ENCODE peak calls at places on chromosome 7, in six cellular contexts. One of them, this sample, is unnamed.

GRCh38 chr7:19519443-19519977 is 189.3 kb downstream of the POLR1F start:
- DNase-seq in stomach: no peak
- DNase-seq in AG04450: no peak
- DNase-seq in fibroblast of pulmonary artery: peak; percentile 17
- DNase-seq in endodermal cell: no peak
- DNase-seq in BE2C: no peak
- DNase-seq in this sample: no peak

GRCh38 chr7:120064565-120064964 is 208.4 kb upstream of the KCND2 start:
- DNase-seq in stomach: no peak
- DNase-seq in AG04450: peak; percentile 60
- DNase-seq in endodermal cell: no peak
- DNase-seq in fibroblast of pulmonary artery: peak; percentile 85
- DNase-seq in BE2C: no peak
- DNase-seq in this sample: no peak

GRCh38 chr7:103344453-103345149 is at the start of gene DNAJC2:
- DNase-seq in BE2C: peak; percentile 89
- DNase-seq in endodermal cell: peak; percentile 93
- DNase-seq in fibroblast of pulmonary artery: peak; percentile 96
- DNase-seq in AG04450: peak; percentile 84
- DNase-seq in stomach: peak; percentile 85
- DNase-seq in this sample: peak; percentile 82

GRCh38 chr7:93910076-93910994 is 4.0 kb downstream of the GNGT1 start:
- DNase-seq in endodermal cell: no peak
- DNase-seq in AG04450: peak; percentile 27
- DNase-seq in fibroblast of pulmonary artery: peak; percentile 95
- DNase-seq in BE2C: no peak
- DNase-seq in stomach: no peak
- DNase-seq in this sample: peak; percentile 12

GRCh38 chr7:31883761-31884164 is 186.4 kb downstream of the PDE1C start:
- DNase-seq in endodermal cell: no peak
- DNase-seq in fibroblast of pulmonary artery: peak; percentile 70
- DNase-seq in stomach: no peak
- DNase-seq in AG04450: no peak
- DNase-seq in BE2C: no peak
- DNase-seq in this sample: no peak

GRCh38 chr7:91182819-91183405 is 81.3 kb upstream of the FZD1 start:
- DNase-seq in fibroblast of pulmonary artery: peak; percentile 75
- DNase-seq in AG04450: peak; percentile 92
- DNase-seq in endodermal cell: no peak
- DNase-seq in stomach: no peak
- DNase-seq in BE2C: no peak
- DNase-seq in this sample: no peak

GRCh38 chr7:144835166-144835611 is 664 bp downstream of the TPK1 start:
- DNase-seq in stomach: peak; percentile 35
- DNase-seq in AG04450: no peak
- DNase-seq in BE2C: peak; percentile 39
- DNase-seq in fibroblast of pulmonary artery: peak; percentile 59
- DNase-seq in endodermal cell: no peak
- DNase-seq in this sample: peak; percentile 36

GRCh38 chr7:137998250-137998649 is 3.6 kb downstream of the CREB3L2 start:
- DNase-seq in stomach: no peak
- DNase-seq in fibroblast of pulmonary artery: no peak
- DNase-seq in endodermal cell: no peak
- DNase-seq in BE2C: no peak
- DNase-seq in AG04450: no peak
- DNase-seq in this sample: no peak

GRCh38 chr7:44193011-44193802 is 4.0 kb upstream of the GCK start:
- DNase-seq in BE2C: peak; percentile 47
- DNase-seq in endodermal cell: no peak
- DNase-seq in stomach: no peak
- DNase-seq in AG04450: no peak
- DNase-seq in fibroblast of pulmonary artery: no peak
- DNase-seq in this sample: no peak

GRCh38 chr7:70355591-70356323 is 757.5 kb downstream of the AUTS2 start:
- DNase-seq in BE2C: peak; percentile 13
- DNase-seq in fibroblast of pulmonary artery: no peak
- DNase-seq in endodermal cell: no peak
- DNase-seq in AG04450: no peak
- DNase-seq in stomach: no peak
- DNase-seq in this sample: no peak

GRCh38 chr7:116630932-116631449 is 41.0 kb upstream of the MET start:
- DNase-seq in BE2C: no peak
- DNase-seq in endodermal cell: peak; percentile 55
- DNase-seq in AG04450: no peak
- DNase-seq in stomach: peak; percentile 86
- DNase-seq in fibroblast of pulmonary artery: peak; percentile 76
- DNase-seq in this sample: no peak

GRCh38 chr7:35802649-35803048 is 1.8 kb downstream of the SEPTIN7 start:
- DNase-seq in fibroblast of pulmonary artery: no peak
- DNase-seq in AG04450: no peak
- DNase-seq in BE2C: no peak
- DNase-seq in stomach: no peak
- DNase-seq in endodermal cell: no peak
- DNase-seq in this sample: no peak

GRCh38 chr7:73974101-73974947 is 53.6 kb upstream of the ELN start:
- DNase-seq in fibroblast of pulmonary artery: no peak
- DNase-seq in endodermal cell: no peak
- DNase-seq in stomach: no peak
- DNase-seq in AG04450: no peak
- DNase-seq in BE2C: no peak
- DNase-seq in this sample: no peak

GRCh38 chr7:2568521-2569223 is 9.9 kb downstream of the IQCE start:
- DNase-seq in stomach: no peak
- DNase-seq in fibroblast of pulmonary artery: no peak
- DNase-seq in BE2C: no peak
- DNase-seq in AG04450: no peak
- DNase-seq in endodermal cell: no peak
- DNase-seq in this sample: no peak

GRCh38 chr7:108659867-108660266 is 90.2 kb downstream of the DNAJB9 start:
- DNase-seq in BE2C: no peak
- DNase-seq in fibroblast of pulmonary artery: no peak
- DNase-seq in stomach: no peak
- DNase-seq in endodermal cell: no peak
- DNase-seq in AG04450: no peak
- DNase-seq in this sample: no peak

GRCh38 chr7:157279973-157280841 is 56.6 kb upstream of the DNAJB6 start:
- DNase-seq in BE2C: no peak
- DNase-seq in stomach: no peak
- DNase-seq in fibroblast of pulmonary artery: no peak
- DNase-seq in endodermal cell: peak; percentile 55
- DNase-seq in AG04450: no peak
- DNase-seq in this sample: no peak

GRCh38 chr7:157282141-157282801 is 54.5 kb upstream of the DNAJB6 start:
- DNase-seq in endodermal cell: peak; percentile 75
- DNase-seq in BE2C: no peak
- DNase-seq in AG04450: no peak
- DNase-seq in stomach: no peak
- DNase-seq in fibroblast of pulmonary artery: no peak
- DNase-seq in this sample: no peak

GRCh38 chr7:157281221-157281998 is 55.4 kb upstream of the DNAJB6 start:
- DNase-seq in AG04450: no peak
- DNase-seq in BE2C: no peak
- DNase-seq in fibroblast of pulmonary artery: no peak
- DNase-seq in stomach: no peak
- DNase-seq in endodermal cell: no peak
- DNase-seq in this sample: no peak

GRCh38 chr7:157279679-157279972 is 57.2 kb upstream of the DNAJB6 start:
- DNase-seq in fibroblast of pulmonary artery: no peak
- DNase-seq in BE2C: no peak
- DNase-seq in stomach: no peak
- DNase-seq in endodermal cell: no peak
- DNase-seq in AG04450: no peak
- DNase-seq in this sample: no peak

GRCh38 chr7:157284229-157285014 is 52.4 kb upstream of the DNAJB6 start:
- DNase-seq in BE2C: no peak
- DNase-seq in stomach: no peak
- DNase-seq in AG04450: no peak
- DNase-seq in fibroblast of pulmonary artery: no peak
- DNase-seq in endodermal cell: no peak
- DNase-seq in this sample: no peak
- H3K4me3 ChIP-seq in BE2C: no peak overlapping the region
- H3K4me3 ChIP-seq in stomach: no peak overlapping the region
- H3K4me3 ChIP-seq in AG04450: no peak overlapping the region
- H3K4me3 ChIP-seq in fibroblast of pulmonary artery: no peak overlapping the region
- H3K4me3 ChIP-seq in endodermal cell: no peak overlapping the region
- H3K4me3 ChIP-seq in this sample: no peak overlapping the region

DNA sequence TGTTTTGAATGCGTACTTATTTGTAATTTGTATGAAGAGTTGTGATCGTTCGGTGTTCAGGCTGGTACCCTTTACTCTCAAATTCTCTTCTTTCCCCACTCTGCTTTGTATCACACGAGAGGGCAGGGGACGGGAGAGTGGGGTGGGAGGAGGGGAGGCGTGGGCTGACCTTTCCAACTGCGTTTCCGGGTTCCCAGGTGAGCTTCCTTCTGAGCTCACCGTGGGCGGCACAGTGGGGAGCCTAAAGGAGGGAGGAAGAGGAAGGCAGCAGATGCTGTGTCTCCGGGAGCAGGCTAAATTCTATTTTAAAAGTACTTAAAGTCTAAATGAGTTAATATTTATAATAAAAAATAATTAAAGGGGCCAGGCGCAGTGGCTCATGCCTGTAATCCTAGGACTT is 7.4 kb upstream of the XRCC2 start:
- DNase-seq in BE2C: no peak
- DNase-seq in fibroblast of pulmonary artery: no peak
- DNase-seq in AG04450: no peak
- DNase-seq in endodermal cell: no peak
- DNase-seq in stomach: no peak
- DNase-seq in this sample: no peak
- H3K4me3 ChIP-seq in BE2C: no peak overlapping the region
- H3K4me3 ChIP-seq in fibroblast of pulmonary artery: no peak overlapping the region
- H3K4me3 ChIP-seq in AG04450: no peak overlapping the region
- H3K4me3 ChIP-seq in endodermal cell: no peak overlapping the region
- H3K4me3 ChIP-seq in stomach: no peak overlapping the region
- H3K4me3 ChIP-seq in this sample: no peak overlapping the region

DNA sequence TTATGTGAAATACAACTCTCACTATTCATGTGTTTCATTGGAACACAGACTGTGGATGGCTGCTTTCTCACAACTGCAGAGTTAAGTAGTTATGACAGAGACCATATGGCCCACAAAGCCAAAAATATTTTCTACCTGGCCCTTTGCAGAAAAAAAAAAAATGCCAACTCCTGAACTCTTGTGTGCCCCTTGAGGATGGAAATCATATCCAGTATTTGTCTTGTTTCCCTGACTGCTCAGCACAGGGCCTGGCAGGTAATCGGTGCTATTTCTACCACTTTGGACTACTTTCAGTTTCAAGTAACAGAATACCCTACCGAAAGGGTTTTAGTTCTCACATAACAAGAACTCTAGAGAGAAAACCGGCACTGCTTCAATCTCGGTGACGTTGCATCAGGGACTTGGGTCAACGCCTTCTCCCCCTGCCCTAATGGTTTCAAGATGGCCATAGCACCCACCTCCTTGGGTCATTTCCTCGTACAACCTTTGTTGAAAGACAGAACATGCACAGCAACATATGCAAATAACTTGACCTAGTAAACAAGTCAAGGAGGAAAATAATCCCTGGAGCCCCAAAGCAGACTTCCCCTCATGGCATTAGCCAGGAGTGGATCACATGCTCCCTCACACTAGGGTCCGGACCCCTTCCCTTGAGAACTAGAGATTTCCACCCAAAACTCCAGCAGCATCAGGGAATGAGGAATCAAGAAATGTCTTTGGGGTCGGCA is 11.8 kb upstream of the GPNMB start:
- DNase-seq in fibroblast of pulmonary artery: no peak
- DNase-seq in stomach: no peak
- DNase-seq in endodermal cell: no peak
- DNase-seq in AG04450: no peak
- DNase-seq in BE2C: no peak
- DNase-seq in this sample: no peak
- H3K4me3 ChIP-seq in fibroblast of pulmonary artery: no peak overlapping the region
- H3K4me3 ChIP-seq in stomach: no peak overlapping the region
- H3K4me3 ChIP-seq in endodermal cell: no peak overlapping the region
- H3K4me3 ChIP-seq in AG04450: no peak overlapping the region
- H3K4me3 ChIP-seq in BE2C: no peak overlapping the region
- H3K4me3 ChIP-seq in this sample: no peak overlapping the region

DNA sequence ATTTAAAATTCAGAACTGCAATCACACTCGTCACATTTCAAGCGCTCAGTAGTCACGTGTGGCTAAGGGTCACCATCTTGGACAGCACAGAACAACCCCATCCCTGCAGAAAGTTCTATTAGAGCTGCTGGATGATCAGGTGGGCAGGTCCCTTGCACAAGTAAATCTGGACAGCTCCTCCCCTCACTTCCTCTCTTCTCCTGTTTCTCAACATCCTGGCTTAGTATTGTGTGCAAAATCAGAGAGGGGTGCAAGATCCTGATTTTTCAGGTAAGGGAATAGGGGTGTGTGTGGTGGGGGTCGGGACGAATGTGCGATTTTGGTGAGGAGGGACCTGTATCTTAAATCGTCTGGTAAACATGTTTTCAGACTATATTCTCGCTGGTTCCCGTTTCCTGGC is at the start of gene GIMAP4:
- DNase-seq in fibroblast of pulmonary artery: no peak
- DNase-seq in AG04450: no peak
- DNase-seq in BE2C: no peak
- DNase-seq in stomach: no peak
- DNase-seq in endodermal cell: no peak
- DNase-seq in this sample: no peak
- H3K4me3 ChIP-seq in fibroblast of pulmonary artery: no peak within 1 kb of the TSS
- H3K4me3 ChIP-seq in AG04450: no peak within 1 kb of the TSS
- H3K4me3 ChIP-seq in BE2C: no peak within 1 kb of the TSS
- H3K4me3 ChIP-seq in stomach: peak within 1 kb of the TSS; percentile 48
- H3K4me3 ChIP-seq in endodermal cell: no peak within 1 kb of the TSS
- H3K4me3 ChIP-seq in this sample: peak within 1 kb of the TSS; percentile 13

DNA sequence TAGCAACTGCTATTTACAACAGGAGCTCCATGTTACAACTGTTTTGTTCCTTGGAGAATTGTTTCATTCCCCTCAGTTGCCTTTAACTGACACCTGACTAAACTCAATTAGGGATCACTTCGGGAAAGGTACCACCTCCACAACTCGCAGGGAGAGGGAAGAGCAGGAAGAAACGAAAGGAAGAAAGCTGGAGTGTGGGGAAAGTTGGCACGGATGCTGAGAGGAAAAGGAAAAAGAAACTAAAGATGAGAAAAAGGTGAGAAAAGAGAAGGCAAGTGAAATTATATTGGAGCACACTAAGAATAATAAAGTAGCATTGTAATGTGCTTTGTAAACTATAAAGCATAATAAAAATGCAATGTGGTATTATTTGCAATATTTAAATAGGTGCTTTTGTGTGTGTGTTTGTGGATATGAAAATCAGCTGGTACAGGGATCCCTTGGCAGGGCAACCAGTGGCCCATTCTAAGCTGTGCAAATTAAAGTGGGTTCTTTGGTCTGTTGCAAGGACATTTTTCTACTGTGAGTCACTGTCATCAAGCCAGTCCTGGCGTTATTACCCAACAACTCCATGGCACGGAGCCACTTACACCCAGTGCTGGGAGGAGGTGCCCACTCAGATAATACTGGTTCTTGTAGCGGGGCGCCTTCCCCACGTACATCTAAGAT is 45.9 kb downstream of the HIPK2 start:
- DNase-seq in endodermal cell: peak; percentile 41
- DNase-seq in BE2C: no peak
- DNase-seq in fibroblast of pulmonary artery: peak; percentile 98
- DNase-seq in AG04450: no peak
- DNase-seq in stomach: peak; percentile 91
- DNase-seq in this sample: peak; percentile 89
- H3K4me3 ChIP-seq in endodermal cell: no peak overlapping the region
- H3K4me3 ChIP-seq in BE2C: no peak overlapping the region
- H3K4me3 ChIP-seq in fibroblast of pulmonary artery: peak overlapping the region; percentile 8
- H3K4me3 ChIP-seq in AG04450: no peak overlapping the region
- H3K4me3 ChIP-seq in stomach: no peak overlapping the region
- H3K4me3 ChIP-seq in this sample: no peak overlapping the region

GRCh38 chr7:79740076-79740475 is 286.6 kb upstream of the MAGI2 start:
- DNase-seq in BE2C: no peak
- DNase-seq in endodermal cell: no peak
- DNase-seq in fibroblast of pulmonary artery: no peak
- DNase-seq in stomach: no peak
- DNase-seq in AG04450: no peak
- DNase-seq in this sample: no peak
- H3K4me3 ChIP-seq in BE2C: no peak overlapping the region
- H3K4me3 ChIP-seq in endodermal cell: no peak overlapping the region
- H3K4me3 ChIP-seq in fibroblast of pulmonary artery: no peak overlapping the region
- H3K4me3 ChIP-seq in stomach: no peak overlapping the region
- H3K4me3 ChIP-seq in AG04450: no peak overlapping the region
- H3K4me3 ChIP-seq in this sample: no peak overlapping the region

This sample was measured in prostate gland.